ENCODE peak calls at places on chromosomes 3 and 15, in nine cellular contexts. One of them, this sample, is unnamed.

GRCh38 chr3:14598143-14598569 is 53.4 kb upstream of the CCDC174 start:
- DNase-seq in endothelial cell: peak
- DNase-seq in nucleus accumbens: no peak
- DNase-seq in neural progenitor cell: peak
- DNase-seq in ACHN: peak
- DNase-seq in COLO829: peak
- DNase-seq in fibroblast of the conjunctiva: peak
- DNase-seq in DMS153: no peak
- DNase-seq in effector CD4-positive, alpha-beta T cell: peak
- DNase-seq in this sample: no peak

GRCh38 chr3:176814252-176814651 is 383.0 kb downstream of the TBL1XR1 start:
- DNase-seq in nucleus accumbens: peak
- DNase-seq in fibroblast of the conjunctiva: no peak
- DNase-seq in COLO829: peak
- DNase-seq in neural progenitor cell: peak
- DNase-seq in ACHN: peak
- DNase-seq in effector CD4-positive, alpha-beta T cell: no peak
- DNase-seq in endothelial cell: peak
- DNase-seq in DMS153: no peak
- DNase-seq in this sample: no peak

GRCh38 chr3:184815046-184815930 is 3.3 kb downstream of the VPS8 start:
- DNase-seq in neural progenitor cell: no peak
- DNase-seq in DMS153: no peak
- DNase-seq in COLO829: no peak
- DNase-seq in nucleus accumbens: no peak
- DNase-seq in fibroblast of the conjunctiva: no peak
- DNase-seq in effector CD4-positive, alpha-beta T cell: peak
- DNase-seq in endothelial cell: no peak
- DNase-seq in ACHN: no peak
- DNase-seq in this sample: no peak

GRCh38 chr3:76527773-76528172 is 512.1 kb upstream of the ROBO2 start:
- DNase-seq in ACHN: no peak
- DNase-seq in effector CD4-positive, alpha-beta T cell: no peak
- DNase-seq in fibroblast of the conjunctiva: no peak
- DNase-seq in neural progenitor cell: no peak
- DNase-seq in COLO829: no peak
- DNase-seq in DMS153: no peak
- DNase-seq in nucleus accumbens: no peak
- DNase-seq in endothelial cell: no peak
- DNase-seq in this sample: no peak

GRCh38 chr15:35928847-35929246 is 382.9 kb upstream of the DPH6 start:
- DNase-seq in ACHN: no peak
- DNase-seq in fibroblast of the conjunctiva: no peak
- DNase-seq in DMS153: no peak
- DNase-seq in nucleus accumbens: no peak
- DNase-seq in endothelial cell: no peak
- DNase-seq in effector CD4-positive, alpha-beta T cell: no peak
- DNase-seq in COLO829: no peak
- DNase-seq in neural progenitor cell: no peak
- DNase-seq in this sample: no peak

GRCh38 chr3:123489400-123490004 is 40.6 kb upstream of the ADCY5 start:
- DNase-seq in fibroblast of the conjunctiva: peak
- DNase-seq in neural progenitor cell: peak
- DNase-seq in ACHN: peak
- DNase-seq in DMS153: no peak
- DNase-seq in nucleus accumbens: peak
- DNase-seq in COLO829: peak
- DNase-seq in effector CD4-positive, alpha-beta T cell: peak
- DNase-seq in endothelial cell: peak
- DNase-seq in this sample: no peak

GRCh38 chr3:11774296-11774877 is 72.3 kb downstream of the TAMM41 start:
- DNase-seq in endothelial cell: peak
- DNase-seq in fibroblast of the conjunctiva: peak
- DNase-seq in nucleus accumbens: no peak
- DNase-seq in DMS153: peak
- DNase-seq in ACHN: peak
- DNase-seq in COLO829: no peak
- DNase-seq in neural progenitor cell: peak
- DNase-seq in effector CD4-positive, alpha-beta T cell: no peak
- DNase-seq in this sample: no peak

GRCh38 chr3:87101873-87102272 is 110.9 kb upstream of the VGLL3 start:
- DNase-seq in neural progenitor cell: no peak
- DNase-seq in fibroblast of the conjunctiva: no peak
- DNase-seq in COLO829: no peak
- DNase-seq in nucleus accumbens: no peak
- DNase-seq in endothelial cell: no peak
- DNase-seq in ACHN: no peak
- DNase-seq in effector CD4-positive, alpha-beta T cell: no peak
- DNase-seq in DMS153: no peak
- DNase-seq in this sample: no peak

GRCh38 chr3:76051145-76051544 is 265.8 kb upstream of the ZNF717 start:
- DNase-seq in nucleus accumbens: no peak
- DNase-seq in endothelial cell: no peak
- DNase-seq in ACHN: no peak
- DNase-seq in effector CD4-positive, alpha-beta T cell: no peak
- DNase-seq in COLO829: no peak
- DNase-seq in fibroblast of the conjunctiva: no peak
- DNase-seq in DMS153: no peak
- DNase-seq in neural progenitor cell: no peak
- DNase-seq in this sample: no peak

GRCh38 chr3:125231895-125232294 is 19.3 kb upstream of the SLC12A8 start:
- DNase-seq in neural progenitor cell: no peak
- DNase-seq in fibroblast of the conjunctiva: peak
- DNase-seq in endothelial cell: no peak
- DNase-seq in effector CD4-positive, alpha-beta T cell: no peak
- DNase-seq in ACHN: peak
- DNase-seq in COLO829: peak
- DNase-seq in DMS153: no peak
- DNase-seq in nucleus accumbens: no peak
- DNase-seq in this sample: no peak

GRCh38 chr15:37720267-37720666 is 214.2 kb upstream of the TMCO5A start:
- DNase-seq in nucleus accumbens: no peak
- DNase-seq in ACHN: no peak
- DNase-seq in neural progenitor cell: no peak
- DNase-seq in fibroblast of the conjunctiva: no peak
- DNase-seq in COLO829: no peak
- DNase-seq in DMS153: no peak
- DNase-seq in effector CD4-positive, alpha-beta T cell: no peak
- DNase-seq in endothelial cell: no peak
- DNase-seq in this sample: no peak

GRCh38 chr3:151327571-151328198 is 1.7 kb downstream of the P2RY13 start:
- DNase-seq in DMS153: no peak
- DNase-seq in effector CD4-positive, alpha-beta T cell: no peak
- DNase-seq in neural progenitor cell: no peak
- DNase-seq in endothelial cell: no peak
- DNase-seq in ACHN: peak
- DNase-seq in fibroblast of the conjunctiva: no peak
- DNase-seq in COLO829: peak
- DNase-seq in nucleus accumbens: no peak
- DNase-seq in this sample: no peak